ENCODE peak calls at places on chromosomes 4 and X, in five cellular contexts. Z is tibial artery, K is glutamatergic neuron, A is NCI-H460, W is caudate nucleus. O is an unnamed sample.
A peak's percentile ranks its signal among the peaks of the same experiment; 100 is the strongest.

GRCh38 chr4:184647391-184648101 is 1.7 kb downstream of the CASP3 start:
- DNase-seq in K (no peak), W (no peak), Z (no peak), A (no peak), O (no peak)

GRCh38 chrX:44898411-44899221 is 25.6 kb downstream of the KDM6A start:
- DNase-seq in A (no peak), Z (no peak), K (no peak), W (no peak), O (no peak)

GRCh38 chr4:174604198-174604597 is 81.9 kb upstream of the HPGD start:
- DNase-seq in A (no peak), K (no peak), W (no peak), Z (no peak), O (no peak)

GRCh38 chrX:77820328-77820727 is 34.3 kb upstream of the ATRX start:
- DNase-seq in K (no peak), A (no peak), Z (no peak), W (no peak), O (no peak)

GRCh38 chr4:61201562-61202099 is 1.5 kb downstream of the ADGRL3 start:
- DNase-seq in Z (no peak), A (no peak), K (peak; percentile 38), W (peak; percentile 49), O (no peak)

GRCh38 chr4:16687845-16688244 is 210.6 kb downstream of the LDB2 start:
- DNase-seq in A (no peak), Z (no peak), K (no peak), W (no peak), O (no peak)

GRCh38 chr4:76943129-76943620 is 6.4 kb upstream of the SEPTIN11 start:
- DNase-seq in A (no peak), K (no peak), W (no peak), Z (no peak), O (no peak)

GRCh38 chr4:47530801-47531200 is 45.7 kb downstream of the ATP10D start:
- DNase-seq in Z (no peak), W (no peak), K (no peak), A (no peak), O (no peak)

GRCh38 chrX:106707771-106708454 is 18.6 kb upstream of the RNF128 start:
- DNase-seq in A (peak; percentile 34), W (no peak), K (no peak), Z (no peak), O (no peak)

GRCh38 chr4:89000844-89001360 is 56.1 kb downstream of the FAM13A start:
- DNase-seq in Z (no peak), W (no peak), K (no peak), A (peak; percentile 25), O (no peak)

GRCh38 chrX:124501566-124501965 is 155.2 kb downstream of the SH2D1A start:
- DNase-seq in Z (no peak), A (no peak), K (no peak), W (no peak), O (no peak)

GRCh38 chr4:116668190-116668589 is 417.2 kb downstream of the TRAM1L1 start:
- DNase-seq in W (no peak), A (no peak), K (no peak), Z (no peak), O (no peak)

GRCh38 chr4:40316782-40317635 is 18.1 kb upstream of the CHRNA9 start:
- DNase-seq in Z (peak; percentile 65), A (peak; percentile 91), K (peak; percentile 46), W (no peak), O (peak; percentile 76)

GRCh38 chr4:55866290-55866907 is 13.0 kb downstream of the EXOC1 start:
- DNase-seq in K (no peak), W (no peak), A (peak; percentile 61), Z (no peak), O (no peak)

GRCh38 chr4:77821775-77822174 is 2.6 kb upstream of the CNOT6L start:
- DNase-seq in W (no peak), A (no peak), K (no peak), Z (no peak), O (no peak)

GRCh38 chr4:76781698-76782595 is 116.0 kb downstream of the SOWAHB start:
- DNase-seq in A (no peak), Z (no peak), W (no peak), K (no peak), O (no peak)

GRCh38 chr4:6198768-6199343 is 1.5 kb downstream of the JAKMIP1 start:
- DNase-seq in Z (peak; percentile 38), K (peak; percentile 52), W (no peak), A (no peak), O (peak; percentile 49)

GRCh38 chr4:183101956-183102480 is 3.0 kb downstream of the WWC2 start:
- DNase-seq in W (no peak), Z (no peak), A (no peak), K (no peak), O (no peak)

GRCh38 chr4:103046416-103047290 is 27.1 kb upstream of the SLC9B1 start:
- DNase-seq in K (no peak), A (peak; percentile 30), W (no peak), Z (no peak), O (no peak)

GRCh38 chr4:186820371-186820990 is 96.8 kb upstream of the FAT1 start:
- DNase-seq in Z (no peak), W (no peak), K (peak; percentile 41), A (no peak), O (no peak)